ENCODE peak calls at places on chromosome 12, in five cellular contexts. S is K562, H is HepG2, U is upper lobe of left lung, G is GM12878. K is an unnamed sample.

GRCh38 chr12:121637231-121637914 is 11.0 kb downstream of the ORAI1 start:
- ATAC-seq in S (no peak), H (no peak), U (peak; percentile 52), G (peak; percentile 90), K (no peak)

GRCh38 chr12:13386269-13387039 is 189.9 kb downstream of the EMP1 start:
- ATAC-seq in U (no peak), G (no peak), S (no peak), H (no peak), K (no peak)

GRCh38 chr12:14279845-14280244 is 85.6 kb upstream of the ATF7IP start:
- ATAC-seq in H (no peak), S (no peak), U (no peak), G (no peak), K (no peak)

GRCh38 chr12:27525373-27525772 is 1.4 kb downstream of the PPFIBP1 start:
- ATAC-seq in U (peak; percentile 18), H (no peak), G (no peak), S (no peak), K (no peak)

GRCh38 chr12:101763246-101763931 is 24.1 kb upstream of the SYCP3 start:
- ATAC-seq in S (peak; percentile 59), H (peak; percentile 29), U (peak; percentile 81), G (no peak), K (peak; percentile 41)

GRCh38 chr12:10735428-10735827 is 12.3 kb upstream of the YBX3 start:
- ATAC-seq in U (no peak), H (no peak), S (no peak), G (peak; percentile 40), K (no peak)

GRCh38 chr12:9634177-9634803 is 26.6 kb upstream of the KLRB1 start:
- ATAC-seq in S (peak; percentile 70), H (peak; percentile 62), U (peak; percentile 64), G (peak; percentile 79), K (no peak)

GRCh38 chr12:111453071-111453989 is 47.6 kb downstream of the SH2B3 start:
- ATAC-seq in S (no peak), G (no peak), U (peak; percentile 3), H (peak; percentile 15), K (no peak)

GRCh38 chr12:31629756-31630732 is 29.4 kb upstream of the ETFBKMT start:
- ATAC-seq in U (peak; percentile 23), S (peak; percentile 91), G (no peak), H (no peak), K (peak; percentile 41)

GRCh38 chr12:57621497-57622292 is 10.5 kb downstream of the ARHGEF25 start:
- ATAC-seq in U (peak; percentile 86), S (peak; percentile 93), G (peak; percentile 92), H (peak; percentile 80), K (peak; percentile 73)
- TF ChIP-seq POLR2AphosphoS5 in U (no peak), S (no peak), G (no peak), H (no peak), K (no peak)

DNA sequence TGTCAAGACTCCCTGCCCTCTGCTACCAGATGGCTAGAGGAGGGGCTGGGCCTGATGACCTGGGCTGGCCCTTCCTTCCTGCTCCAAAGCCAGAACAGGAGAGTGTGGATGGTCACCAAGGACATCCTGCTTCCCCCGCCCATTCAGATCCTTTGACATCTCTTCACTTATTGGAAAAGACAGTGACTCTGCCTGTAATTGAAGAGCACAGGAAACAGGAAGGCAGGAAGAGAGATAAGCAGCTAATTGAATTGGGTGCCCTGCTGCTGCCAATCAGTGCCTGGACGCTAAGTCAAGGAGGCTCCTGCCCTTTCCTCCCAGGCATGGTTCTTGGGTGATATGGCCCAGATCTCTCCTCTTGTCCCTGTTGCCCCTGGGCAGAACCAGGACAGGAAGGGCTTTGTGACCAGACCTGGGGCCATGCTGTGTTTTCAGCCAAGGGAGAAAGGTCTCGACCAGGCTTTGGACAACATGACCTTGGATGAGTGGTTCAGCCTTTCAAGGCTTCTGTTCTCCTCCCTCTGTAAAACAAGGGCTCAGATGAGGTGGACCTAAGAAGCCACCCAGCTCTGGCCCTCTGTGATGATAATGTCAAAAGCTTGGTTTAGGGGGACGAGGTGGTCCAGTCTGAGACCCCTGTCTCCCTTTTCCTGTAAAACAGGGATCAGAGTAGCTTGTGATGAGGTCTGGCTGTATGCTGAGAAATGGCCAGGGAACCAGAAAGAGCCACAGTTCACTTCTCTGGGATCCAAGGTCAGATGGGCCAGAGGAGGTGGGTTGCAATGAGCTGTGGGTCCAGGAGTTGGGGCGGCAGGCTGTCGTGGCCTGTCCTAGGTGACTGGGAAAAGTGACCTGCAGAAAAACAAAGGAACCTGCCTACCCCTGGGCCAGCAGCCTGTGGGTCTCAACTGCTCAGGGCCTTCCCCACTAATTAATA is 38.8 kb downstream of the FAM222A start:
- ATAC-seq in U (no peak), S (no peak), G (no peak), H (peak; percentile 77), K (no peak)
- TF ChIP-seq EP300 in U (no peak), S (no peak), G (no peak), H (no peak), K (no peak)

GRCh38 chr12:52903285-52903854 is 1.5 kb downstream of the KRT8 start:
- ATAC-seq in U (peak; percentile 83), S (peak; percentile 89), H (peak; percentile 71), G (peak; percentile 79), K (peak; percentile 89)

GRCh38 chr12:52900896-52901714 is 3.8 kb downstream of the KRT8 start:
- ATAC-seq in H (no peak), U (no peak), G (no peak), S (no peak), K (no peak)

GRCh38 chr12:52906049-52906645 is 1.3 kb upstream of the KRT8 start:
- ATAC-seq in H (no peak), S (no peak), G (no peak), U (no peak), K (no peak)

GRCh38 chr12:52901715-52902541 is 2.9 kb downstream of the KRT8 start:
- ATAC-seq in U (no peak), G (no peak), S (no peak), H (no peak), K (no peak)

GRCh38 chr12:52903855-52904508 is 894 bp downstream of the KRT8 start:
- ATAC-seq in G (peak; percentile 82), S (peak; percentile 75), H (peak; percentile 60), U (peak; percentile 66), K (peak; percentile 48)
- TF ChIP-seq POLR2AphosphoS5 in G (no peak), S (peak; percentile 64), H (no peak), U (no peak), K (peak; percentile 17)

GRCh38 chr12:70240677-70241076 is 2.6 kb upstream of the CNOT2 start:
- ATAC-seq in S (no peak), H (no peak), G (no peak), U (no peak), K (no peak)

GRCh38 chr12:70243510-70244331 is 488 bp downstream of the CNOT2 start:
- ATAC-seq in H (peak; percentile 89), S (peak; percentile 84), G (peak; percentile 80), U (peak; percentile 89), K (peak; percentile 88)

GRCh38 chr12:70241845-70242244 is 1.4 kb upstream of the CNOT2 start:
- ATAC-seq in S (no peak), H (no peak), G (no peak), U (no peak), K (no peak)

GRCh38 chr12:70245458-70245857 is 2.2 kb downstream of the CNOT2 start:
- ATAC-seq in U (no peak), G (no peak), S (no peak), H (no peak), K (no peak)

DNA sequence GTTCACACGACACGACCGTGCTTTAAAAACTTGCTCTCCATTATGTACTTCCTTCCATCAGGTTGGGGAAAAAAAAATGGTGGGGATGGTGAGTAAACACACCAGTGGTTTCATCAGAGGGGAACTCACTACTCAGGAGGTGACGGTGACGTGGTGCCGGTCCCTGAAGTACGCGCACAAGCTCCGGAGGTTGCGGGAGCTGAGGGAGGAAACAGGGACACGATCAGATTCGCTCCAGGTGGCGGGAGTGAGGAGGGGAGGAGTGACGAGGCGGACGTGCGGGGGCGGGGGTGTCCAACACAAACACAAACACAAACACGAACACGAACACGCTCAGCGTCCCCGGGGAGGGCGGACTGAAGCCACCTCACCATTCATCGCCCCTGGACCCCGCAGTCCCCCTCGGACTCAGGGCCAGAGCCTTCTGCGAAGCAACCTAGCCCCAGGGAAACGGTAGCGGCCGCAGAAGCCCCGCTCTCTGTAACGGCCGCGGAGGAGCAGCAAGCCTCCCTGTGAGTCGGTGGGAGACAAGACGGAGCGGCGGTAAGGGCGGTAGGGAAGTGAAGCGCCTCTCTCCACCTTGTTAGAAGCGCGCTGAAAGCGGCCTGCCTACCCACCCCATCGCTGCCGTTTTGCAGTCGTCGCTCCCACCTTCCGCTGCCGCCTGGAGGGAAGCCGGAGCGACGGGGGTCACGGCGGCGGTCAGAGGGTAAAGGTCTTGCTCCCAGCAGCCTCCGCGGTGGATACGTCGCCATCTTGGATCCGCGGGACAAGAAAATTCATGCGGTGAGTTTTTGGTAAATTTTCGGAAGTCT is at the start of gene CNOT2:
- ATAC-seq in H (peak; percentile 89), U (peak; percentile 98), S (peak; percentile 87), G (peak; percentile 85), K (peak; percentile 95)
- TF ChIP-seq EP300 in H (no peak), U (no peak), S (peak; percentile 40), G (no peak), K (no peak)